ENCODE peak calls at places on chromosome 21, in four cellular contexts. S is K562, U is GM12878, V is HepG2. Q is an unnamed sample.

GRCh38 chr21:17783816-17784598 is 35.1 kb downstream of the C21orf91 start:
- DNase-seq in S (no peak), U (peak; percentile 89), V (no peak), Q (no peak)

GRCh38 chr21:42847051-42847707 is 32.2 kb downstream of the WDR4 start:
- DNase-seq in S (no peak), U (no peak), V (no peak), Q (no peak)

GRCh38 chr21:25572895-25573310 is 34.4 kb downstream of the MRPL39 start:
- DNase-seq in S (no peak), U (peak; percentile 78), V (no peak), Q (no peak)

GRCh38 chr21:36446296-36446695 is 33.6 kb downstream of the CLDN14 start:
- DNase-seq in S (no peak), U (no peak), V (no peak), Q (no peak)

GRCh38 chr21:32256873-32257620 is 21.8 kb downstream of the MIS18A start:
- DNase-seq in S (no peak), U (no peak), V (no peak), Q (no peak)

GRCh38 chr21:25708467-25709065 is 26.1 kb downstream of the ATP5PF start:
- DNase-seq in S (peak; percentile 56), U (no peak), V (peak; percentile 18), Q (no peak)

GRCh38 chr21:26842976-26843911 is 2.0 kb downstream of the ADAMTS1 start:
- DNase-seq in S (no peak), U (no peak), V (no peak), Q (no peak)

GRCh38 chr21:42815217-42815616 is 64.1 kb downstream of the WDR4 start:
- DNase-seq in S (no peak), U (no peak), V (no peak), Q (no peak)

GRCh38 chr21:31426235-31426797 is 82.3 kb upstream of the TIAM1 start:
- DNase-seq in S (no peak), U (peak; percentile 23), V (no peak), Q (no peak)

GRCh38 chr21:43195131-43196021 is 26.6 kb downstream of the CRYAA start:
- DNase-seq in S (no peak), U (no peak), V (no peak), Q (no peak)

GRCh38 chr21:14862794-14863720 is 201.7 kb downstream of the NRIP1 start:
- DNase-seq in S (no peak), U (no peak), V (peak; percentile 13), Q (no peak)

GRCh38 chr21:31354604-31355443 is 10.8 kb upstream of the TIAM1 start:
- DNase-seq in S (no peak), U (peak; percentile 51), V (no peak), Q (no peak)

GRCh38 chr21:28605138-28605537 is 387.5 kb downstream of the LTN1 start:
- DNase-seq in S (no peak), U (no peak), V (no peak), Q (no peak)

GRCh38 chr21:36966846-36967657 is 583 bp upstream of the HLCS start:
- DNase-seq in S (no peak), U (no peak), V (no peak), Q (no peak)

GRCh38 chr21:41631564-41632461 is 123.9 kb upstream of the TMPRSS2 start:
- DNase-seq in S (no peak), U (no peak), V (no peak), Q (no peak)
- TF ChIP-seq BRCA1 in S (no peak), U (no peak), V (no peak), Q (no peak)

DNA sequence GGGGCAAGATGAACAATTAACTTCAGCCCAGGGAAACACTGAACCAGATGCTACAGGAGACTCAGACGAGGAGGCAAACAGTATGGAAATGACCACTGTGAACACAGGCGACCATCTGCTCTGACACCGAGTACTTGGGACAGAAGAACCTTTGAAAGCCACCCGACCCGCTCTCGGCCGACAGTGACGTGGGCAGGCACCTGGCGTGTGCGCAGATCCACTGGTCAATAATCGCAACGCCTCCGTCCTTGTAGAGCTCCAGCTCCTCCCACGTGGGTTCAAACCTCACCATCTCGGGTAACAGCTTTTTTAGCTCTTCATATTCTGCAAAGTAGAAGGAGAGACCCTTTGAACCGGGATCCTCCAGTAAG is 20.3 kb downstream of the POFUT2 start:
- DNase-seq in S (no peak), U (no peak), V (no peak), Q (no peak)
- TF ChIP-seq BRCA1 in S (no peak), U (no peak), V (no peak), Q (no peak)

GRCh38 chr21:45546636-45547203 is 4.5 kb upstream of the SLC19A1 start:
- DNase-seq in S (no peak), U (no peak), V (no peak), Q (no peak)
- TF ChIP-seq BRCA1 in S (no peak), U (no peak), V (no peak), Q (no peak)

GRCh38 chr21:35345954-35346353 is 296.9 kb upstream of the RUNX1 start:
- DNase-seq in S (no peak), U (no peak), V (no peak), Q (no peak)

GRCh38 chr21:35344582-35344981 is 295.5 kb upstream of the RUNX1 start:
- DNase-seq in S (no peak), U (no peak), V (no peak), Q (no peak)

GRCh38 chr21:35340273-35340672 is 291.2 kb upstream of the RUNX1 start:
- DNase-seq in S (no peak), U (no peak), V (peak; percentile 5), Q (no peak)

GRCh38 chr21:35342440-35342839 is 293.3 kb upstream of the RUNX1 start:
- DNase-seq in S (no peak), U (peak; percentile 17), V (no peak), Q (no peak)

DNA sequence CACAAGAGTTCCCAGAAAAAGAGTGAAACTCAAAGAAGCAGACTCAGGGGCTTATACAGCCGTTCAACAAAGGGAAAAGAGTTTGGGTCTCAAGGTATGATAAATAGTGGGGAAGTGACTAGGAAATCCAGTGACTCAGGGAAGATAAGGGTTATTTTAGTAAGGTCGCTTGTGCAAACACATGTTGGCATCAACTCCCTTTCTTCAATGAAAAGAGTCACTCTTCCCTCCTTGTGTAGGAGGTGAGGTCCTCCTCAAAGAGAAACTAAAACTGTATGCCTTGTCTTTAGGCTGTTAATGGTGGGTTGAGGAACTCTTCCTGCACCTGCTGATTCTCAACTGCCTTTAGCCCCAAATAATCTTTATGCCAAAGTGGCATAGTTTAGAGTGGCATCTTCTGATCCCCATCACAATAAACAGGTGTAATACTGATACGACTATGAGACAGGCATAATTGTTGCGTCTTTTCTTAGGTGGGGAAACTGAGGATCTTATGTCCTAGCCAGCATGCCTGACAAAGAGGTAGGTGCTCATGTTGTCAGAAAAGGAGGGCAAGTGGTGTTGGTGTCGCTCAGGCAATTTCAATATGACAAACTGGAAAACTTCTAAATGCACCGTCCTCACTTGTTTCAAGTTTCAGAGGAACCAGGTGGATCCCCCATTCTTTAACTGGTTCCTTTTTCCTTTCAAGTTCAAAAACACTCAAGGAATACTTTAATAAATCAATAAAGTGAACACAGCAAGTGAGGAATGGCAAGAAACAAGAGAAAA is 294.1 kb upstream of the RUNX1 start:
- DNase-seq in S (no peak), U (no peak), V (no peak), Q (no peak)
- TF ChIP-seq BRCA1 in S (no peak), U (no peak), V (no peak), Q (no peak)

DNA sequence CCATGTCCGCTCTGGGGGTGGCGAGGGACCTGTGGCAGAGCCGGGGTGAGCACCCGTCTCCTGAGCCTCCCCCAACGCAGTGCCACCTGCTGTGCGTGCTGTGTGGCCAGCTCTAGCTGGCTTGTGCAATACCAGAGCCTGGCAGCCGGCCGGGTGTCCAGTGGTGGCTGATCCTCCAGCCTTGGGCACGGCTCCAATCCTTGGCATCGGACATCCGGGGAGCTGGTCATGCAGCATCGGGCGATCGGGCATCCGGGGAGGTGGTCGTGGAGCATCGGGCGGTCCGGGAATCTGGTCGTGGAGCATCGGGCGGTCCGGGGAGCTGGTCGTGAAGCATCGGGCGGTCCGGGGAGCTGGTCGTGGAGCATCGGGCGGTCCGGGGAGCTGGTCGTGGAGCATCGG is 8.1 kb downstream of the SLX9 start:
- DNase-seq in S (no peak), U (no peak), V (no peak), Q (no peak)
- TF ChIP-seq BRCA1 in S (no peak), U (no peak), V (no peak), Q (no peak)

DNA sequence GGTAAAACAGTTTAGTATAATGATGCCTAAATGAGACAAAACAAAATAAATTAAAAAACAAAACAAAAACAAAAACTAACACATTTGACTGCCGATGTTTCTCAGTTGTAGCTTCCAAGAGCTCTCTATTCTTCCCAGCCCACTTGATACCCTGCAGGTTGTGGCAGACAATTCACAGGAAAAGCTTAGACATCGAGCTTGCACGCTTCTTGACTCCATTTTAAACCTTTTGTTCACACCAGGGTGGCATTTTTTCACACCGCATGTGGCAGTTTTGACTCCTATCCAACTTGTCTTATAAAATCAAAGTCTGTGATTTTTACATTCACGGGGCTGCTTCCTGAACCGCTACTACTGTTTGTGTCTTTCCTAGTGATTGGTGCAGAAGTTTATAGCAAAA is 575.9 kb downstream of the USP25 start:
- DNase-seq in S (no peak), U (no peak), V (no peak), Q (no peak)
- TF ChIP-seq BRCA1 in S (no peak), U (no peak), V (no peak), Q (no peak)

GRCh38 chr21:46152939-46153258 is 2.5 kb downstream of the FTCD start:
- DNase-seq in S (no peak), U (no peak), V (no peak), Q (no peak)

GRCh38 chr21:46151261-46151988 is 4.0 kb downstream of the FTCD start:
- DNase-seq in S (no peak), U (no peak), V (no peak), Q (no peak)

GRCh38 chr21:46153259-46154154 is 1.9 kb downstream of the FTCD start:
- DNase-seq in S (peak; percentile 96), U (no peak), V (peak; percentile 54), Q (peak; percentile 95)

GRCh38 chr21:46150491-46151121 is 4.8 kb downstream of the FTCD start:
- DNase-seq in S (no peak), U (no peak), V (no peak), Q (no peak)

DNA sequence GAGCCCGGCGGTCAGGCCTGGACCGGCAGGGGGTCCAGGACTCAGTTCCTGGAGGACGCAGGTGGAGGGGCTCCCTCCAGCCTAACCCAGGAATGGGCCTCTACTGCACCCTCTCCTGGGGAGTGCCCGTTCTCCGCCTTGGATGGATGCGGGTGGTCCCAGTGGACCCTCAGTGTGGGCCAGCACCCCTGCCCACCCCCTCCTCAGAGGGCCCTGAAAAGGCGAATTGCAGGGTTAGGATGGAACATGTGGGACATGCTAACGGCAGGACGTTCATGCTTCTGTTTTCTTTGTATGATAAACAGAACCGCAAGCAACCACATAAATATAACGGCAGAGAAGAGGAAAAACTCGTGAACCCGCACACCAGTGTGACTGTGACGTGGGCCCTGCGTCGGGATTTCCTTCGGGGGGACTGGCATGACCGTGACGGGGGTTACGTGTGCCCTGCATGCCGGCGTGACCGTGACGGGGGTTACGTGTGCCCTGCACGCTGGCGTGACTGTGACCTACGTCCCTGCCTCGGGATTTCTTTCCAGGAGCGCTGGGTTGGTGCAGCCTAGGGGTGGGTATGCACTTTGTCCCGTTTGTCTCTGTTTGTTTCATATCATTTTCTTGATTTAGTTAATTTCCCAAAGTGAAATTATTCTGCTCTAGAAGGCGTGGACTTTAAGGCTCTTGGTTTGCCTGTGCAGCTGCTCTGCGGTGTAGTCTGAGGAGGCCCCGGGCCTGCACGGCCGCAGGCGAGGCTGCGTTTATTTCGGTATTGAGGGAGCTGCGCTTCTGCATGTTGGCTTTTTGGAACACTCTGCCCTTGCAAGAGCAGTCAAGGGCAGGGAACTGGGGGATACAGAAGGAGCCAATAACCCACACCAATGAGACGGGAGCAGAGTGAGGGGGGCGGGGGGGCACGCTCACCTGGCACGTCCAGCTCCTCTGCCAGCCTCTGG is 3.1 kb downstream of the FTCD start:
- DNase-seq in S (no peak), U (no peak), V (no peak), Q (no peak)
- TF ChIP-seq BRCA1 in S (no peak), U (no peak), V (no peak), Q (no peak)

Q was measured in H1.